ENCODE peak calls at places on chromosomes 11 and 22, in six cellular contexts. A, G, U, S, O and V are unnamed samples.

GRCh38 chr11:121794671-121795070 is 321.3 kb downstream of the BLID start:
- DNase-seq in A (no peak), G (no peak), U (no peak), S (no peak), O (peak), V (no peak)

GRCh38 chr11:80958414-80958813 is 1517.6 kb upstream of the TENM4 start:
- DNase-seq in A (no peak), G (no peak), U (no peak), S (no peak), O (no peak), V (no peak)

GRCh38 chr22:18032455-18033101 is 8.2 kb upstream of the MICAL3 start:
- DNase-seq in A (no peak), G (no peak), U (no peak), S (no peak), O (no peak), V (no peak)

GRCh38 chr11:128472128-128473110 is 114.9 kb downstream of the ETS1 start:
- DNase-seq in A (no peak), G (no peak), U (no peak), S (no peak), O (no peak), V (no peak)

GRCh38 chr11:57324154-57324885 is 432 bp downstream of the TNKS1BP1 start:
- DNase-seq in A (peak), G (peak), U (peak), S (peak), O (peak), V (no peak)

GRCh38 chr11:73187854-73188253 is 30.2 kb upstream of the P2RY2 start:
- DNase-seq in A (no peak), G (no peak), U (peak), S (no peak), O (no peak), V (no peak)

GRCh38 chr11:111148953-111149352 is 96.6 kb upstream of the POU2AF2 start:
- DNase-seq in A (no peak), G (no peak), U (no peak), S (no peak), O (no peak), V (no peak)

GRCh38 chr11:119647254-119647653 is 81.7 kb downstream of the NECTIN1 start:
- DNase-seq in A (no peak), G (no peak), U (no peak), S (no peak), O (no peak), V (no peak)

GRCh38 chr22:50473855-50474671 is 772 bp downstream of the SBF1 start:
- DNase-seq in A (peak), G (no peak), U (peak), S (no peak), O (peak), V (no peak)

GRCh38 chr11:119101367-119101758 is 290 bp downstream of the DPAGT1 start:
- DNase-seq in A (no peak), G (no peak), U (no peak), S (no peak), O (no peak), V (peak)

GRCh38 chr11:76769645-76770586 is 13.2 kb upstream of the TSKU start:
- DNase-seq in A (no peak), G (no peak), U (no peak), S (no peak), O (no peak), V (no peak)

GRCh38 chr22:50581950-50582561 is 593 bp downstream of the CHKB start:
- DNase-seq in A (no peak), G (no peak), U (peak), S (no peak), O (no peak), V (no peak)

GRCh38 chr11:79472736-79473536 is 32.1 kb upstream of the TENM4 start:
- DNase-seq in A (no peak), G (no peak), U (no peak), S (peak), O (no peak), V (no peak)

GRCh38 chr11:112886707-112887370 is 74.4 kb upstream of the NCAM1 start:
- DNase-seq in A (no peak), G (no peak), U (no peak), S (no peak), O (no peak), V (no peak)

GRCh38 chr22:29824677-29825076 is 13.4 kb downstream of the ASCC2 start:
- DNase-seq in A (peak), G (no peak), U (no peak), S (no peak), O (no peak), V (no peak)

GRCh38 chr11:86172894-86173293 is 71.7 kb upstream of the EED start:
- DNase-seq in A (no peak), G (no peak), U (no peak), S (no peak), O (no peak), V (no peak)

GRCh38 chr11:117281869-117282268 is 9.3 kb upstream of the BACE1-AS start:
- DNase-seq in A (no peak), G (no peak), U (no peak), S (no peak), O (no peak), V (no peak)